ENCODE peak calls at places on chromosomes 7 and 10, in ten cellular contexts. A is NCI-H2081; S is DMS79 treated with DMSO at 0.1 percent for 48 hours; M is stimulated activated CD8-positive, alpha-beta memory T cell treated with anti-CD3 and anti-CD28 coated beads, Interleukin-4, amount 100 ng/mL, for 4 hours; N is glomerular endothelial cell; Y is AG08396; K is OCI-LY7; Q is NCI-H82; R is A549; L is SK-N-SH. B is an unnamed sample.

GRCh38 chr7:152910545-152911013 is 151.0 kb downstream of the ACTR3B start:
- DNase-seq in A (peak), S (peak), M (no peak), N (no peak), Y (no peak), K (no peak), Q (no peak), R (no peak), L (no peak), B (peak)

GRCh38 chr7:20089431-20089830 is 127.8 kb downstream of the MACC1 start:
- DNase-seq in A (no peak), S (no peak), M (no peak), N (no peak), Y (no peak), K (no peak), Q (no peak), R (no peak), L (no peak), B (no peak)

GRCh38 chr7:96188623-96188991 is 133.3 kb downstream of the SLC25A13 start:
- DNase-seq in A (peak), S (no peak), M (no peak), N (no peak), Y (no peak), K (no peak), Q (no peak), R (no peak), L (no peak), B (no peak)

GRCh38 chr10:2985729-2986232 is 81.6 kb upstream of the PFKP start:
- DNase-seq in A (peak), S (peak), M (no peak), N (no peak), Y (peak), K (no peak), Q (no peak), R (peak), L (no peak), B (no peak)

GRCh38 chr7:89887489-89887888 is 266.8 kb upstream of the STEAP1 start:
- DNase-seq in A (no peak), S (no peak), M (no peak), N (no peak), Y (no peak), K (no peak), Q (no peak), R (peak), L (no peak), B (no peak)

GRCh38 chr7:74012842-74013249 is 15.1 kb upstream of the ELN start:
- DNase-seq in A (no peak), S (no peak), M (no peak), N (no peak), Y (no peak), K (no peak), Q (no peak), R (no peak), L (peak), B (no peak)

GRCh38 chr10:75464478-75465090 is 33.2 kb downstream of the LRMDA start:
- DNase-seq in A (no peak), S (no peak), M (no peak), N (no peak), Y (no peak), K (no peak), Q (no peak), R (no peak), L (no peak), B (no peak)

GRCh38 chr10:125164421-125164820 is 4.1 kb upstream of the CTBP2 start:
- DNase-seq in A (no peak), S (no peak), M (no peak), N (no peak), Y (no peak), K (no peak), Q (no peak), R (no peak), L (no peak), B (no peak)

GRCh38 chr10:84076540-84077195 is 62.6 kb upstream of the GHITM start:
- DNase-seq in A (no peak), S (no peak), M (no peak), N (no peak), Y (peak), K (peak), Q (peak), R (peak), L (no peak), B (no peak)

GRCh38 chr10:14146005-14146404 is 184.7 kb downstream of the FRMD4A start:
- DNase-seq in A (no peak), S (no peak), M (no peak), N (no peak), Y (peak), K (no peak), Q (no peak), R (no peak), L (no peak), B (no peak)

GRCh38 chr10:42367532-42368230 is 270.7 kb downstream of the ZNF33B start:
- DNase-seq in A (peak), S (no peak), M (no peak), N (peak), Y (peak), K (no peak), Q (peak), R (no peak), L (peak), B (peak)

GRCh38 chr10:101768791-101769170 is 7.1 kb downstream of the FGF8 start:
- DNase-seq in A (no peak), S (no peak), M (no peak), N (no peak), Y (peak), K (no peak), Q (no peak), R (no peak), L (peak), B (no peak)

GRCh38 chr7:47614450-47614849 is 32.5 kb upstream of the TNS3 start:
- DNase-seq in A (peak), S (no peak), M (no peak), N (no peak), Y (no peak), K (no peak), Q (no peak), R (no peak), L (no peak), B (no peak)

GRCh38 chr7:121366852-121367431 is 29.2 kb downstream of the FAM3C start:
- DNase-seq in A (peak), S (peak), M (no peak), N (no peak), Y (peak), K (peak), Q (peak), R (peak), L (peak), B (peak)

GRCh38 chr7:500521-501420 is 18.9 kb downstream of the PDGFA start:
- DNase-seq in A (no peak), S (peak), M (no peak), N (no peak), Y (no peak), K (no peak), Q (no peak), R (no peak), L (no peak), B (no peak)

GRCh38 chr7:100419660-100420226 is 8.8 kb downstream of the ZCWPW1 start:
- DNase-seq in A (no peak), S (no peak), M (no peak), N (no peak), Y (no peak), K (no peak), Q (no peak), R (no peak), L (no peak), B (no peak)

GRCh38 chr7:21071570-21071969 is 284.9 kb upstream of the SP8 start:
- DNase-seq in A (no peak), S (no peak), M (no peak), N (no peak), Y (no peak), K (no peak), Q (no peak), R (no peak), L (no peak), B (no peak)

GRCh38 chr7:14054125-14054524 is 64.7 kb upstream of the ETV1 start:
- DNase-seq in A (no peak), S (no peak), M (no peak), N (no peak), Y (no peak), K (no peak), Q (no peak), R (no peak), L (no peak), B (no peak)

GRCh38 chr10:132632851-132633684 is 95.5 kb downstream of the INPP5A start:
- DNase-seq in A (no peak), S (no peak), M (no peak), N (no peak), Y (peak), K (no peak), Q (no peak), R (no peak), L (no peak), B (no peak)

GRCh38 chr7:44534087-44534486 is 7.0 kb downstream of the NPC1L1 start:
- DNase-seq in A (no peak), S (no peak), M (no peak), N (no peak), Y (peak), K (no peak), Q (no peak), R (no peak), L (no peak), B (no peak)

GRCh38 chr7:85396676-85397075 is 209.8 kb upstream of the SEMA3D start:
- DNase-seq in A (no peak), S (no peak), M (no peak), N (no peak), Y (no peak), K (no peak), Q (no peak), R (no peak), L (no peak), B (no peak)

GRCh38 chr7:5646846-5647245 is 134.6 kb downstream of the RNF216 start:
- DNase-seq in A (no peak), S (no peak), M (no peak), N (no peak), Y (no peak), K (no peak), Q (no peak), R (no peak), L (no peak), B (no peak)

GRCh38 chr10:103620891-103621777 is 127.6 kb downstream of the NEURL1 start:
- DNase-seq in A (no peak), S (no peak), M (no peak), N (no peak), Y (no peak), K (no peak), Q (no peak), R (no peak), L (no peak), B (no peak)

GRCh38 chr10:42980553-42981357 is 96.1 kb upstream of the RET start:
- DNase-seq in A (no peak), S (no peak), M (no peak), N (no peak), Y (no peak), K (no peak), Q (no peak), R (no peak), L (no peak), B (no peak)

GRCh38 chr7:80151274-80151665 is 16.6 kb downstream of the GNAI1 start:
- DNase-seq in A (no peak), S (no peak), M (no peak), N (no peak), Y (no peak), K (no peak), Q (no peak), R (no peak), L (no peak), B (no peak)

GRCh38 chr7:29369909-29370488 is 175.4 kb downstream of the CHN2 start:
- DNase-seq in A (no peak), S (no peak), M (no peak), N (no peak), Y (no peak), K (no peak), Q (no peak), R (no peak), L (no peak), B (no peak)

GRCh38 chr10:21524526-21525366 is 736 bp downstream of the SKIDA1 start:
- DNase-seq in A (peak), S (peak), M (no peak), N (no peak), Y (no peak), K (no peak), Q (peak), R (peak), L (no peak), B (no peak)

GRCh38 chr10:51005551-51005950 is 68.7 kb upstream of the PRKG1 start:
- DNase-seq in A (no peak), S (no peak), M (no peak), N (no peak), Y (no peak), K (no peak), Q (no peak), R (no peak), L (no peak), B (no peak)

GRCh38 chr7:23206511-23206867 is 24.6 kb downstream of the NUP42 start:
- DNase-seq in A (no peak), S (no peak), M (no peak), N (no peak), Y (no peak), K (no peak), Q (no peak), R (no peak), L (peak), B (no peak)

GRCh38 chr7:106276513-106276912 is 8.3 kb downstream of the NAMPT start:
- DNase-seq in A (no peak), S (no peak), M (no peak), N (no peak), Y (no peak), K (no peak), Q (no peak), R (no peak), L (no peak), B (no peak)

GRCh38 chr10:126729314-126729871 is 58.9 kb upstream of the C10orf90 start:
- DNase-seq in A (no peak), S (no peak), M (no peak), N (no peak), Y (no peak), K (no peak), Q (peak), R (no peak), L (no peak), B (no peak)

GRCh38 chr7:374706-375490 is 84.9 kb downstream of the FOXL3 start:
- DNase-seq in A (no peak), S (no peak), M (no peak), N (no peak), Y (no peak), K (no peak), Q (no peak), R (no peak), L (no peak), B (no peak)

GRCh38 chr7:30992414-30992813 is 28.7 kb downstream of the GHRHR start:
- DNase-seq in A (no peak), S (no peak), M (no peak), N (no peak), Y (no peak), K (no peak), Q (no peak), R (no peak), L (no peak), B (no peak)

GRCh38 chr10:5071411-5072198 is 22.6 kb upstream of the AKR1C3 start:
- DNase-seq in A (peak), S (no peak), M (no peak), N (no peak), Y (peak), K (no peak), Q (peak), R (peak), L (no peak), B (peak)

GRCh38 chr7:1725766-1726630 is 55.9 kb downstream of the ELFN1 start:
- DNase-seq in A (peak), S (no peak), M (no peak), N (no peak), Y (no peak), K (no peak), Q (peak), R (no peak), L (no peak), B (no peak)

B was measured in NCI-H1105.